ENCODE peak calls at places on chromosomes 11 and 22, in seven cellular contexts. One of them, this sample, is unnamed.

GRCh38 chr22:25628494-25628893 is 64.0 kb downstream of the GRK3 start:
- DNase-seq in ovary: no peak
- DNase-seq in fibroblast of lung: no peak
- DNase-seq in neural progenitor cell: no peak
- DNase-seq in fibroblast of the aortic adventitia: no peak
- DNase-seq in coronary artery: no peak
- DNase-seq in H9: no peak
- DNase-seq in this sample: no peak

GRCh38 chr11:79498681-79499080 is 57.9 kb upstream of the TENM4 start:
- DNase-seq in ovary: no peak
- DNase-seq in fibroblast of lung: peak
- DNase-seq in neural progenitor cell: no peak
- DNase-seq in fibroblast of the aortic adventitia: no peak
- DNase-seq in coronary artery: no peak
- DNase-seq in H9: no peak
- DNase-seq in this sample: no peak

GRCh38 chr22:39417641-39418040 is 18.1 kb downstream of the TAB1 start:
- DNase-seq in ovary: no peak
- DNase-seq in fibroblast of lung: no peak
- DNase-seq in neural progenitor cell: no peak
- DNase-seq in fibroblast of the aortic adventitia: no peak
- DNase-seq in coronary artery: no peak
- DNase-seq in H9: no peak
- DNase-seq in this sample: no peak

GRCh38 chr11:30016588-30017363 is at the start of gene KCNA4:
- DNase-seq in ovary: no peak
- DNase-seq in fibroblast of lung: peak
- DNase-seq in neural progenitor cell: peak
- DNase-seq in fibroblast of the aortic adventitia: no peak
- DNase-seq in coronary artery: no peak
- DNase-seq in H9: peak
- DNase-seq in this sample: no peak

GRCh38 chr11:134730596-134731538 is 318.8 kb upstream of the B3GAT1 start:
- DNase-seq in ovary: no peak
- DNase-seq in fibroblast of lung: no peak
- DNase-seq in neural progenitor cell: no peak
- DNase-seq in fibroblast of the aortic adventitia: no peak
- DNase-seq in coronary artery: no peak
- DNase-seq in H9: peak
- DNase-seq in this sample: no peak

GRCh38 chr11:79353706-79354105 is 87.1 kb downstream of the TENM4 start:
- DNase-seq in ovary: no peak
- DNase-seq in fibroblast of lung: peak
- DNase-seq in neural progenitor cell: no peak
- DNase-seq in fibroblast of the aortic adventitia: peak
- DNase-seq in coronary artery: no peak
- DNase-seq in H9: no peak
- DNase-seq in this sample: no peak

GRCh38 chr22:40237788-40238424 is 60.2 kb downstream of the TNRC6B start:
- DNase-seq in ovary: no peak
- DNase-seq in fibroblast of lung: no peak
- DNase-seq in neural progenitor cell: no peak
- DNase-seq in fibroblast of the aortic adventitia: no peak
- DNase-seq in coronary artery: no peak
- DNase-seq in H9: no peak
- DNase-seq in this sample: no peak

GRCh38 chr11:132904091-132904490 is 628.2 kb downstream of the OPCML start:
- DNase-seq in ovary: no peak
- DNase-seq in fibroblast of lung: no peak
- DNase-seq in neural progenitor cell: no peak
- DNase-seq in fibroblast of the aortic adventitia: no peak
- DNase-seq in coronary artery: no peak
- DNase-seq in H9: no peak
- DNase-seq in this sample: no peak

GRCh38 chr11:37504925-37505324 is 906.9 kb upstream of the RAG2 start:
- DNase-seq in ovary: no peak
- DNase-seq in fibroblast of lung: peak
- DNase-seq in neural progenitor cell: no peak
- DNase-seq in fibroblast of the aortic adventitia: peak
- DNase-seq in coronary artery: no peak
- DNase-seq in H9: no peak
- DNase-seq in this sample: peak

GRCh38 chr11:61370349-61371005 is 8.3 kb downstream of the TMEM138 start:
- DNase-seq in ovary: no peak
- DNase-seq in fibroblast of lung: peak
- DNase-seq in neural progenitor cell: no peak
- DNase-seq in fibroblast of the aortic adventitia: no peak
- DNase-seq in coronary artery: no peak
- DNase-seq in H9: no peak
- DNase-seq in this sample: no peak

GRCh38 chr11:27456140-27456801 is 16.3 kb downstream of the LGR4 start:
- DNase-seq in ovary: no peak
- DNase-seq in fibroblast of lung: peak
- DNase-seq in neural progenitor cell: no peak
- DNase-seq in fibroblast of the aortic adventitia: peak
- DNase-seq in coronary artery: no peak
- DNase-seq in H9: no peak
- DNase-seq in this sample: no peak

GRCh38 chr11:87347441-87347840 is 309.7 kb downstream of the TMEM135 start:
- DNase-seq in ovary: no peak
- DNase-seq in fibroblast of lung: no peak
- DNase-seq in neural progenitor cell: no peak
- DNase-seq in fibroblast of the aortic adventitia: no peak
- DNase-seq in coronary artery: no peak
- DNase-seq in H9: no peak
- DNase-seq in this sample: no peak

GRCh38 chr11:118144869-118145268 is 7.8 kb downstream of the SCN4B start:
- DNase-seq in ovary: no peak
- DNase-seq in fibroblast of lung: no peak
- DNase-seq in neural progenitor cell: no peak
- DNase-seq in fibroblast of the aortic adventitia: no peak
- DNase-seq in coronary artery: no peak
- DNase-seq in H9: no peak
- DNase-seq in this sample: no peak

GRCh38 chr22:46444390-46444854 is 93.0 kb downstream of the CELSR1 start:
- DNase-seq in ovary: no peak
- DNase-seq in fibroblast of lung: no peak
- DNase-seq in neural progenitor cell: no peak
- DNase-seq in fibroblast of the aortic adventitia: no peak
- DNase-seq in coronary artery: no peak
- DNase-seq in H9: no peak
- DNase-seq in this sample: no peak

GRCh38 chr22:27124336-27125023 is 467.1 kb downstream of the MIAT start:
- DNase-seq in ovary: no peak
- DNase-seq in fibroblast of lung: peak
- DNase-seq in neural progenitor cell: no peak
- DNase-seq in fibroblast of the aortic adventitia: peak
- DNase-seq in coronary artery: peak
- DNase-seq in H9: no peak
- DNase-seq in this sample: no peak

GRCh38 chr22:20567993-20568417 is 60.6 kb downstream of the MED15 start:
- DNase-seq in ovary: no peak
- DNase-seq in fibroblast of lung: no peak
- DNase-seq in neural progenitor cell: no peak
- DNase-seq in fibroblast of the aortic adventitia: peak
- DNase-seq in coronary artery: no peak
- DNase-seq in H9: no peak
- DNase-seq in this sample: peak

GRCh38 chr22:26323013-26323412 is 106.0 kb upstream of the ASPHD2 start:
- DNase-seq in ovary: no peak
- DNase-seq in fibroblast of lung: no peak
- DNase-seq in neural progenitor cell: no peak
- DNase-seq in fibroblast of the aortic adventitia: no peak
- DNase-seq in coronary artery: no peak
- DNase-seq in H9: no peak
- DNase-seq in this sample: no peak

GRCh38 chr11:128660957-128661356 is 32.9 kb upstream of the FLI1 start:
- DNase-seq in ovary: no peak
- DNase-seq in fibroblast of lung: no peak
- DNase-seq in neural progenitor cell: no peak
- DNase-seq in fibroblast of the aortic adventitia: peak
- DNase-seq in coronary artery: no peak
- DNase-seq in H9: no peak
- DNase-seq in this sample: no peak

GRCh38 chr22:33806191-33806590 is 114.1 kb downstream of the LARGE1 start:
- DNase-seq in ovary: no peak
- DNase-seq in fibroblast of lung: no peak
- DNase-seq in neural progenitor cell: no peak
- DNase-seq in fibroblast of the aortic adventitia: no peak
- DNase-seq in coronary artery: no peak
- DNase-seq in H9: no peak
- DNase-seq in this sample: no peak

GRCh38 chr22:31262369-31263133 is 29.7 kb downstream of the PIK3IP1 start:
- DNase-seq in ovary: no peak
- DNase-seq in fibroblast of lung: no peak
- DNase-seq in neural progenitor cell: no peak
- DNase-seq in fibroblast of the aortic adventitia: no peak
- DNase-seq in coronary artery: no peak
- DNase-seq in H9: no peak
- DNase-seq in this sample: no peak
- TF ChIP-seq CTCF in ovary: no peak
- TF ChIP-seq CTCF in fibroblast of lung: no peak
- TF ChIP-seq CTCF in neural progenitor cell: no peak
- TF ChIP-seq CTCF in fibroblast of the aortic adventitia: no peak
- TF ChIP-seq CTCF in coronary artery: no peak
- TF ChIP-seq CTCF in H9: no peak
- TF ChIP-seq CTCF in this sample: no peak

GRCh38 chr11:62908468-62909072 is 12.6 kb downstream of the CHRM1 start:
- DNase-seq in ovary: no peak
- DNase-seq in fibroblast of lung: no peak
- DNase-seq in neural progenitor cell: no peak
- DNase-seq in fibroblast of the aortic adventitia: no peak
- DNase-seq in coronary artery: no peak
- DNase-seq in H9: no peak
- DNase-seq in this sample: no peak

GRCh38 chr11:62910141-62910882 is 10.9 kb downstream of the CHRM1 start:
- DNase-seq in ovary: no peak
- DNase-seq in fibroblast of lung: no peak
- DNase-seq in neural progenitor cell: no peak
- DNase-seq in fibroblast of the aortic adventitia: no peak
- DNase-seq in coronary artery: no peak
- DNase-seq in H9: no peak
- DNase-seq in this sample: no peak

GRCh38 chr11:62912268-62912667 is 8.9 kb downstream of the CHRM1 start:
- DNase-seq in ovary: no peak
- DNase-seq in fibroblast of lung: no peak
- DNase-seq in neural progenitor cell: no peak
- DNase-seq in fibroblast of the aortic adventitia: no peak
- DNase-seq in coronary artery: no peak
- DNase-seq in H9: no peak
- DNase-seq in this sample: no peak

GRCh38 chr11:62911137-62912130 is 9.7 kb downstream of the CHRM1 start:
- DNase-seq in ovary: no peak
- DNase-seq in fibroblast of lung: no peak
- DNase-seq in neural progenitor cell: no peak
- DNase-seq in fibroblast of the aortic adventitia: no peak
- DNase-seq in coronary artery: no peak
- DNase-seq in H9: no peak
- DNase-seq in this sample: no peak

GRCh38 chr11:62909107-62909894 is 11.9 kb downstream of the CHRM1 start:
- DNase-seq in ovary: no peak
- DNase-seq in fibroblast of lung: peak
- DNase-seq in neural progenitor cell: peak
- DNase-seq in fibroblast of the aortic adventitia: peak
- DNase-seq in coronary artery: no peak
- DNase-seq in H9: peak
- DNase-seq in this sample: peak
- TF ChIP-seq CTCF in ovary: no peak
- TF ChIP-seq CTCF in fibroblast of lung: peak
- TF ChIP-seq CTCF in neural progenitor cell: peak
- TF ChIP-seq CTCF in fibroblast of the aortic adventitia: peak
- TF ChIP-seq CTCF in coronary artery: no peak
- TF ChIP-seq CTCF in H9: peak
- TF ChIP-seq CTCF in this sample: peak

GRCh38 chr11:44120169-44120568 is 24.7 kb downstream of the EXT2 start:
- DNase-seq in ovary: no peak
- DNase-seq in fibroblast of lung: no peak
- DNase-seq in neural progenitor cell: peak
- DNase-seq in fibroblast of the aortic adventitia: no peak
- DNase-seq in coronary artery: no peak
- DNase-seq in H9: no peak
- DNase-seq in this sample: no peak
- TF ChIP-seq CTCF in ovary: no peak
- TF ChIP-seq CTCF in fibroblast of lung: peak
- TF ChIP-seq CTCF in neural progenitor cell: peak
- TF ChIP-seq CTCF in fibroblast of the aortic adventitia: peak
- TF ChIP-seq CTCF in coronary artery: no peak
- TF ChIP-seq CTCF in H9: peak
- TF ChIP-seq CTCF in this sample: no peak

GRCh38 chr22:43157874-43158546 is 6.7 kb downstream of the TSPO start:
- DNase-seq in ovary: no peak
- DNase-seq in fibroblast of lung: no peak
- DNase-seq in neural progenitor cell: no peak
- DNase-seq in fibroblast of the aortic adventitia: no peak
- DNase-seq in coronary artery: no peak
- DNase-seq in H9: no peak
- DNase-seq in this sample: no peak

GRCh38 chr22:43160497-43161126 is 9.3 kb downstream of the TSPO start:
- DNase-seq in ovary: no peak
- DNase-seq in fibroblast of lung: no peak
- DNase-seq in neural progenitor cell: no peak
- DNase-seq in fibroblast of the aortic adventitia: no peak
- DNase-seq in coronary artery: no peak
- DNase-seq in H9: no peak
- DNase-seq in this sample: no peak

GRCh38 chr22:43158778-43159483 is 7.6 kb downstream of the TSPO start:
- DNase-seq in ovary: no peak
- DNase-seq in fibroblast of lung: no peak
- DNase-seq in neural progenitor cell: no peak
- DNase-seq in fibroblast of the aortic adventitia: no peak
- DNase-seq in coronary artery: no peak
- DNase-seq in H9: no peak
- DNase-seq in this sample: no peak

GRCh38 chr22:43162412-43163150 is 11.2 kb downstream of the TSPO start:
- DNase-seq in ovary: no peak
- DNase-seq in fibroblast of lung: no peak
- DNase-seq in neural progenitor cell: no peak
- DNase-seq in fibroblast of the aortic adventitia: no peak
- DNase-seq in coronary artery: no peak
- DNase-seq in H9: no peak
- DNase-seq in this sample: no peak

DNA sequence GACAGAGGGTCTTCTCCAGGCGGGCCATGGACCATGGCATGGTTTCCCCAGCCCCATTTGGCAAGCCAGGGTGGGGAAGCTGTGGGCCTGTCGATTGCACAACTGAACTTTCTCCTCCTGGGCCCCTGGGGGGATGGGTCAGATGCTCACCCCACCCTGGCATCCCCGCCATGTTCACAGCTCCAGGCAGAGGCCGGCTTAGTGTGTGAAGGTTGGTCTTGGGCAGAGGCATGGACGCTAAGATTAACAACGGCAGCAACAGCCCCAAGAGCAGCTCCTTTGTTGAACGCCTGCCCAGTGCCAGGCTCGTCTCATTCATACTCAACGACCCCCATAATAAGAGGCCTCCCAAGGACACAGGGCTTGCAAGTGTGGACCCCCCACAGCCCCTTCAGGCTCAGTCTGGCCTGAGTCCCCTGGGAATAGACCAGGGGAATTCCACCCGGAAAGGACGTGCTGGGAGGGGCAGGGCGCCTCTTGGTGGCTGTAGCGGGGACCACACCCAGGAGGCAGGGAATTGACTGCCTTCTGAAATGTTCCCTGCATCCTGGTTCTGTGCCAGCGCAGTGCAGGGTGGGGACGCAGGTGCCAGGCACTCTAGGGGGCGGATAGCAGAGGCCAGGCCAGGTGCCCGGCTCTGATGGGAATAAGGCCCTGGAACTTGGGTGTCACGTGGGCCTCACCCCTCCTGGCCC is 8.3 kb downstream of the TSPO start:
- DNase-seq in ovary: no peak
- DNase-seq in fibroblast of lung: no peak
- DNase-seq in neural progenitor cell: peak
- DNase-seq in fibroblast of the aortic adventitia: no peak
- DNase-seq in coronary artery: no peak
- DNase-seq in H9: peak
- DNase-seq in this sample: peak
- TF ChIP-seq CTCF in ovary: no peak
- TF ChIP-seq CTCF in fibroblast of lung: peak
- TF ChIP-seq CTCF in neural progenitor cell: peak
- TF ChIP-seq CTCF in fibroblast of the aortic adventitia: peak
- TF ChIP-seq CTCF in coronary artery: no peak
- TF ChIP-seq CTCF in H9: peak
- TF ChIP-seq CTCF in this sample: peak